ENCODE peak calls at places on chromosomes 1 and 21, in eight cellular contexts. T is HEK293T; I is T-helper 2 cell; P is cardiac fibroblast; J is nucleus accumbens; O is CD4-positive, alpha-beta T cell; L is CD8-positive, alpha-beta memory T cell; M is neural crest cell. N is an unnamed sample.

GRCh38 chr1:168452329-168452728 is 91.5 kb downstream of the XCL2 start:
- DNase-seq in T (no peak), M (no peak), L (no peak), O (no peak), I (no peak), J (no peak), P (no peak), N (peak)

GRCh38 chr21:37168666-37169065 is 95.6 kb downstream of the TTC3 start:
- DNase-seq in T (no peak), O (no peak), L (no peak), I (no peak), P (peak), M (no peak), J (no peak), N (no peak)

GRCh38 chr1:229258851-229259110 is 12.1 kb upstream of the RAB4A start:
- DNase-seq in L (no peak), M (no peak), P (peak), T (no peak), O (no peak), I (no peak), J (no peak), N (no peak)

GRCh38 chr1:187042538-187042937 is 213.8 kb downstream of the PLA2G4A start:
- DNase-seq in T (no peak), P (no peak), J (no peak), M (no peak), L (no peak), O (no peak), I (no peak), N (no peak)

GRCh38 chr1:155932085-155932484 is 2.1 kb downstream of the KHDC4 start:
- DNase-seq in P (no peak), L (no peak), M (no peak), J (no peak), T (no peak), O (no peak), I (no peak), N (no peak)

GRCh38 chr21:41815652-41816582 is 49.1 kb upstream of the RIPK4 start:
- DNase-seq in L (no peak), P (no peak), O (no peak), J (no peak), M (no peak), I (no peak), T (no peak), N (no peak)

GRCh38 chr1:24957016-24957807 is 27.1 kb upstream of the RUNX3 start:
- DNase-seq in J (no peak), M (no peak), T (no peak), O (no peak), I (no peak), P (no peak), L (no peak), N (no peak)

GRCh38 chr1:171743014-171743870 is 1.4 kb upstream of the VAMP4 start:
- DNase-seq in I (no peak), T (no peak), M (no peak), L (no peak), J (no peak), P (peak), O (no peak), N (peak)

GRCh38 chr21:45290948-45291612 is 3.4 kb upstream of the POFUT2 start:
- DNase-seq in P (peak), O (no peak), J (no peak), M (no peak), I (no peak), T (no peak), L (no peak), N (no peak)

GRCh38 chr1:162943627-162944026 is 82.7 kb upstream of the CCDC190 start:
- DNase-seq in J (no peak), M (no peak), L (no peak), T (peak), P (no peak), I (no peak), O (no peak), N (no peak)

GRCh38 chr1:211468595-211468994 is 23.4 kb downstream of the RD3 start:
- DNase-seq in J (no peak), P (peak), T (no peak), I (no peak), M (no peak), O (no peak), L (no peak), N (no peak)

GRCh38 chr1:232227171-232227740 is 402.7 kb downstream of the SIPA1L2 start:
- DNase-seq in L (no peak), I (no peak), M (no peak), J (no peak), O (no peak), T (no peak), P (peak), N (no peak)

GRCh38 chr1:53121319-53122172 is 20.9 kb downstream of the SLC1A7 start:
- DNase-seq in J (no peak), P (peak), M (no peak), I (no peak), T (no peak), O (no peak), L (no peak), N (no peak)